ENCODE peak calls at places on chromosomes 4 and X, in nine cellular contexts. One of them, this sample, is unnamed.

GRCh38 chr4:185119927-185120630 is 23.0 kb upstream of the SLC25A4 start:
- DNase-seq in GM06990: no peak
- DNase-seq in NCI-H1436: no peak
- DNase-seq in RPMI8226: no peak
- DNase-seq in adrenal gland: no peak
- DNase-seq in islet precursor cell: no peak
- DNase-seq in endodermal cell: no peak
- DNase-seq in sigmoid colon: no peak
- DNase-seq in activated CD4-positive, alpha-beta T cell treated with anti-CD3 and anti-CD28 coated beads, Interleukin-2, amount 50 U/mL, for 4 hours: no peak
- DNase-seq in this sample: no peak

GRCh38 chr4:123359449-123360306 is 36.9 kb upstream of the SPRY1 start:
- DNase-seq in GM06990: no peak
- DNase-seq in NCI-H1436: no peak
- DNase-seq in RPMI8226: no peak
- DNase-seq in adrenal gland: no peak
- DNase-seq in islet precursor cell: no peak
- DNase-seq in endodermal cell: peak
- DNase-seq in sigmoid colon: no peak
- DNase-seq in activated CD4-positive, alpha-beta T cell treated with anti-CD3 and anti-CD28 coated beads, Interleukin-2, amount 50 U/mL, for 4 hours: no peak
- DNase-seq in this sample: no peak

GRCh38 chr4:162535121-162535520 is 371.3 kb upstream of the FSTL5 start:
- DNase-seq in GM06990: no peak
- DNase-seq in NCI-H1436: no peak
- DNase-seq in RPMI8226: no peak
- DNase-seq in adrenal gland: no peak
- DNase-seq in islet precursor cell: no peak
- DNase-seq in endodermal cell: no peak
- DNase-seq in sigmoid colon: no peak
- DNase-seq in activated CD4-positive, alpha-beta T cell treated with anti-CD3 and anti-CD28 coated beads, Interleukin-2, amount 50 U/mL, for 4 hours: no peak
- DNase-seq in this sample: no peak

GRCh38 chr4:68864438-68865177 is 48.8 kb downstream of the UGT2B10 start:
- DNase-seq in GM06990: no peak
- DNase-seq in NCI-H1436: no peak
- DNase-seq in RPMI8226: no peak
- DNase-seq in adrenal gland: no peak
- DNase-seq in islet precursor cell: peak
- DNase-seq in endodermal cell: no peak
- DNase-seq in sigmoid colon: no peak
- DNase-seq in activated CD4-positive, alpha-beta T cell treated with anti-CD3 and anti-CD28 coated beads, Interleukin-2, amount 50 U/mL, for 4 hours: no peak
- DNase-seq in this sample: no peak

GRCh38 chr4:38842998-38843397 is 13.6 kb downstream of the TLR6 start:
- DNase-seq in GM06990: no peak
- DNase-seq in NCI-H1436: peak
- DNase-seq in RPMI8226: no peak
- DNase-seq in adrenal gland: no peak
- DNase-seq in islet precursor cell: no peak
- DNase-seq in endodermal cell: no peak
- DNase-seq in sigmoid colon: no peak
- DNase-seq in activated CD4-positive, alpha-beta T cell treated with anti-CD3 and anti-CD28 coated beads, Interleukin-2, amount 50 U/mL, for 4 hours: no peak
- DNase-seq in this sample: no peak

GRCh38 chrX:35090801-35091200 is 148.2 kb downstream of the FAM47B start:
- DNase-seq in GM06990: no peak
- DNase-seq in NCI-H1436: no peak
- DNase-seq in RPMI8226: no peak
- DNase-seq in adrenal gland: no peak
- DNase-seq in islet precursor cell: no peak
- DNase-seq in endodermal cell: no peak
- DNase-seq in sigmoid colon: no peak
- DNase-seq in activated CD4-positive, alpha-beta T cell treated with anti-CD3 and anti-CD28 coated beads, Interleukin-2, amount 50 U/mL, for 4 hours: no peak
- DNase-seq in this sample: no peak

GRCh38 chr4:107818301-107818910 is 6.3 kb upstream of the SGMS2 start:
- DNase-seq in GM06990: no peak
- DNase-seq in NCI-H1436: no peak
- DNase-seq in RPMI8226: peak
- DNase-seq in adrenal gland: no peak
- DNase-seq in islet precursor cell: no peak
- DNase-seq in endodermal cell: no peak
- DNase-seq in sigmoid colon: no peak
- DNase-seq in activated CD4-positive, alpha-beta T cell treated with anti-CD3 and anti-CD28 coated beads, Interleukin-2, amount 50 U/mL, for 4 hours: no peak
- DNase-seq in this sample: no peak

GRCh38 chr4:123510666-123511065 is 114.1 kb downstream of the SPRY1 start:
- DNase-seq in GM06990: no peak
- DNase-seq in NCI-H1436: no peak
- DNase-seq in RPMI8226: no peak
- DNase-seq in adrenal gland: no peak
- DNase-seq in islet precursor cell: no peak
- DNase-seq in endodermal cell: no peak
- DNase-seq in sigmoid colon: no peak
- DNase-seq in activated CD4-positive, alpha-beta T cell treated with anti-CD3 and anti-CD28 coated beads, Interleukin-2, amount 50 U/mL, for 4 hours: no peak
- DNase-seq in this sample: no peak

GRCh38 chr4:153887217-153887616 is 98.3 kb upstream of the SFRP2 start:
- DNase-seq in GM06990: no peak
- DNase-seq in NCI-H1436: no peak
- DNase-seq in RPMI8226: no peak
- DNase-seq in adrenal gland: no peak
- DNase-seq in islet precursor cell: no peak
- DNase-seq in endodermal cell: no peak
- DNase-seq in sigmoid colon: no peak
- DNase-seq in activated CD4-positive, alpha-beta T cell treated with anti-CD3 and anti-CD28 coated beads, Interleukin-2, amount 50 U/mL, for 4 hours: no peak
- DNase-seq in this sample: no peak

GRCh38 chrX:29196501-29196900 is 609.3 kb downstream of the IL1RAPL1 start:
- DNase-seq in GM06990: no peak
- DNase-seq in NCI-H1436: no peak
- DNase-seq in RPMI8226: no peak
- DNase-seq in adrenal gland: no peak
- DNase-seq in islet precursor cell: no peak
- DNase-seq in endodermal cell: peak
- DNase-seq in sigmoid colon: no peak
- DNase-seq in activated CD4-positive, alpha-beta T cell treated with anti-CD3 and anti-CD28 coated beads, Interleukin-2, amount 50 U/mL, for 4 hours: no peak
- DNase-seq in this sample: peak

GRCh38 chr4:168555437-168555836 is 58.6 kb downstream of the PALLD start:
- DNase-seq in GM06990: no peak
- DNase-seq in NCI-H1436: no peak
- DNase-seq in RPMI8226: no peak
- DNase-seq in adrenal gland: no peak
- DNase-seq in islet precursor cell: no peak
- DNase-seq in endodermal cell: no peak
- DNase-seq in sigmoid colon: no peak
- DNase-seq in activated CD4-positive, alpha-beta T cell treated with anti-CD3 and anti-CD28 coated beads, Interleukin-2, amount 50 U/mL, for 4 hours: no peak
- DNase-seq in this sample: no peak

GRCh38 chr4:99998062-99998880 is 48.2 kb upstream of the H2AZ1 start:
- DNase-seq in GM06990: no peak
- DNase-seq in NCI-H1436: peak
- DNase-seq in RPMI8226: peak
- DNase-seq in adrenal gland: no peak
- DNase-seq in islet precursor cell: no peak
- DNase-seq in endodermal cell: no peak
- DNase-seq in sigmoid colon: no peak
- DNase-seq in activated CD4-positive, alpha-beta T cell treated with anti-CD3 and anti-CD28 coated beads, Interleukin-2, amount 50 U/mL, for 4 hours: no peak
- DNase-seq in this sample: peak

GRCh38 chr4:3868841-3869572 is 102.8 kb downstream of the ADRA2C start:
- DNase-seq in GM06990: no peak
- DNase-seq in NCI-H1436: no peak
- DNase-seq in RPMI8226: no peak
- DNase-seq in adrenal gland: no peak
- DNase-seq in islet precursor cell: no peak
- DNase-seq in endodermal cell: peak
- DNase-seq in sigmoid colon: peak
- DNase-seq in activated CD4-positive, alpha-beta T cell treated with anti-CD3 and anti-CD28 coated beads, Interleukin-2, amount 50 U/mL, for 4 hours: no peak
- DNase-seq in this sample: no peak

GRCh38 chr4:82587826-82588225 is 26.0 kb upstream of the TMEM150C start:
- DNase-seq in GM06990: no peak
- DNase-seq in NCI-H1436: no peak
- DNase-seq in RPMI8226: no peak
- DNase-seq in adrenal gland: no peak
- DNase-seq in islet precursor cell: no peak
- DNase-seq in endodermal cell: no peak
- DNase-seq in sigmoid colon: no peak
- DNase-seq in activated CD4-positive, alpha-beta T cell treated with anti-CD3 and anti-CD28 coated beads, Interleukin-2, amount 50 U/mL, for 4 hours: no peak
- DNase-seq in this sample: no peak

GRCh38 chr4:57136281-57136680 is 26.1 kb upstream of the IGFBP7 start:
- DNase-seq in GM06990: no peak
- DNase-seq in NCI-H1436: no peak
- DNase-seq in RPMI8226: no peak
- DNase-seq in adrenal gland: no peak
- DNase-seq in islet precursor cell: no peak
- DNase-seq in endodermal cell: no peak
- DNase-seq in sigmoid colon: no peak
- DNase-seq in activated CD4-positive, alpha-beta T cell treated with anti-CD3 and anti-CD28 coated beads, Interleukin-2, amount 50 U/mL, for 4 hours: no peak
- DNase-seq in this sample: no peak

GRCh38 chr4:2924286-2924685 is 38.9 kb downstream of the NOP14 start:
- DNase-seq in GM06990: no peak
- DNase-seq in NCI-H1436: no peak
- DNase-seq in RPMI8226: no peak
- DNase-seq in adrenal gland: no peak
- DNase-seq in islet precursor cell: no peak
- DNase-seq in endodermal cell: no peak
- DNase-seq in sigmoid colon: no peak
- DNase-seq in activated CD4-positive, alpha-beta T cell treated with anti-CD3 and anti-CD28 coated beads, Interleukin-2, amount 50 U/mL, for 4 hours: no peak
- DNase-seq in this sample: no peak

GRCh38 chrX:19964017-19964710 is 26.7 kb downstream of the BCLAF3 start:
- DNase-seq in GM06990: peak
- DNase-seq in NCI-H1436: no peak
- DNase-seq in RPMI8226: no peak
- DNase-seq in adrenal gland: peak
- DNase-seq in islet precursor cell: no peak
- DNase-seq in endodermal cell: no peak
- DNase-seq in sigmoid colon: no peak
- DNase-seq in activated CD4-positive, alpha-beta T cell treated with anti-CD3 and anti-CD28 coated beads, Interleukin-2, amount 50 U/mL, for 4 hours: peak
- DNase-seq in this sample: no peak

GRCh38 chr4:88033309-88033708 is 25.9 kb downstream of the PKD2 start:
- DNase-seq in GM06990: peak
- DNase-seq in NCI-H1436: peak
- DNase-seq in RPMI8226: peak
- DNase-seq in adrenal gland: peak
- DNase-seq in islet precursor cell: no peak
- DNase-seq in endodermal cell: peak
- DNase-seq in sigmoid colon: no peak
- DNase-seq in activated CD4-positive, alpha-beta T cell treated with anti-CD3 and anti-CD28 coated beads, Interleukin-2, amount 50 U/mL, for 4 hours: peak
- DNase-seq in this sample: peak

GRCh38 chr4:3346146-3346545 is 53.3 kb downstream of the RGS12 start:
- DNase-seq in GM06990: no peak
- DNase-seq in NCI-H1436: peak
- DNase-seq in RPMI8226: peak
- DNase-seq in adrenal gland: peak
- DNase-seq in islet precursor cell: no peak
- DNase-seq in endodermal cell: peak
- DNase-seq in sigmoid colon: no peak
- DNase-seq in activated CD4-positive, alpha-beta T cell treated with anti-CD3 and anti-CD28 coated beads, Interleukin-2, amount 50 U/mL, for 4 hours: no peak
- DNase-seq in this sample: peak

GRCh38 chr4:80237992-80238391 is 28.5 kb upstream of the FGF5 start:
- DNase-seq in GM06990: no peak
- DNase-seq in NCI-H1436: no peak
- DNase-seq in RPMI8226: no peak
- DNase-seq in adrenal gland: no peak
- DNase-seq in islet precursor cell: no peak
- DNase-seq in endodermal cell: no peak
- DNase-seq in sigmoid colon: no peak
- DNase-seq in activated CD4-positive, alpha-beta T cell treated with anti-CD3 and anti-CD28 coated beads, Interleukin-2, amount 50 U/mL, for 4 hours: no peak
- DNase-seq in this sample: no peak